ENCODE peak calls at places on chromosomes 1 and 21, in four cellular contexts. M is CD4-positive, alpha-beta T cell; K is BJ; L is fibroblast of mammary gland. Z is an unnamed sample.

GRCh38 chr1:14658642-14659041 is 60.2 kb downstream of the KAZN start:
- DNase-seq in M (no peak), K (no peak), L (no peak), Z (no peak)

GRCh38 chr1:227758366-227758765 is 23.1 kb downstream of the SNAP47 start:
- DNase-seq in K (no peak), M (no peak), L (no peak), Z (no peak)

GRCh38 chr1:164971391-164971790 is 385.1 kb downstream of the LMX1A start:
- DNase-seq in M (no peak), K (no peak), L (no peak), Z (no peak)

GRCh38 chr1:111406325-111406768 is 21.2 kb downstream of the OVGP1 start:
- DNase-seq in K (no peak), M (peak), L (peak), Z (no peak)

GRCh38 chr1:117967900-117968299 is 38.4 kb downstream of the WDR3 start:
- DNase-seq in M (no peak), L (peak), K (no peak), Z (no peak)

GRCh38 chr21:38148046-38148445 is 108.7 kb upstream of the KCNJ15 start:
- DNase-seq in M (no peak), K (no peak), L (no peak), Z (no peak)

GRCh38 chr1:165290143-165290542 is 66.4 kb downstream of the LMX1A start:
- DNase-seq in L (peak), M (no peak), K (no peak), Z (no peak)

GRCh38 chr1:17611991-17612390 is 72.5 kb downstream of the ARHGEF10L start:
- DNase-seq in M (no peak), L (peak), K (no peak), Z (no peak)

GRCh38 chr1:18324246-18324645 is 156.5 kb upstream of the KLHDC7A start:
- DNase-seq in M (no peak), L (no peak), K (no peak), Z (no peak)

GRCh38 chr1:112862753-112863426 is 93.1 kb downstream of the SLC16A1 start:
- DNase-seq in L (no peak), M (no peak), K (no peak), Z (no peak)

GRCh38 chr1:169546087-169546995 is 39.9 kb downstream of the F5 start:
- DNase-seq in M (peak), K (no peak), L (peak), Z (no peak)

GRCh38 chr1:147337040-147337439 is 94.6 kb downstream of the CHD1L start:
- DNase-seq in L (peak), M (no peak), K (no peak), Z (no peak)

GRCh38 chr1:156690673-156691032 is 13.4 kb upstream of the NES start:
- DNase-seq in L (no peak), K (no peak), M (no peak), Z (no peak)

GRCh38 chr1:119549719-119550141 is 42.7 kb downstream of the HSD3B1 start:
- DNase-seq in L (peak), K (no peak), M (no peak), Z (no peak)

GRCh38 chr1:244388961-244389360 is 62.7 kb downstream of the ADSS2 start:
- DNase-seq in L (no peak), K (no peak), M (no peak), Z (no peak)

GRCh38 chr1:16981269-16981849 is 939 bp upstream of the MFAP2 start:
- DNase-seq in K (peak), L (peak), M (no peak), Z (no peak)

GRCh38 chr1:28246427-28246832 is 10.5 kb downstream of the ATP5IF1 start:
- DNase-seq in K (no peak), M (no peak), L (peak), Z (no peak)

GRCh38 chr1:11563560-11564069 is 84.7 kb downstream of the DISP3 start:
- DNase-seq in M (no peak), L (no peak), K (no peak), Z (peak)

GRCh38 chr1:207453710-207454045 is 450 bp upstream of the CR2 start:
- DNase-seq in L (no peak), K (no peak), M (no peak), Z (no peak)

GRCh38 chr1:207458409-207458808 is 4.3 kb downstream of the CR2 start:
- DNase-seq in M (no peak), L (no peak), K (no peak), Z (no peak)

GRCh38 chr1:207459008-207459407 is 4.9 kb downstream of the CR2 start:
- DNase-seq in M (no peak), K (no peak), L (no peak), Z (no peak)

GRCh38 chr1:207455183-207455754 is 1.1 kb downstream of the CR2 start:
- DNase-seq in L (no peak), M (no peak), K (no peak), Z (no peak)

GRCh38 chr1:207454046-207454964 is at the start of gene CR2:
- DNase-seq in M (no peak), L (no peak), K (no peak), Z (peak)
- TF ChIP-seq CTCF in M (peak), L (no peak), K (no peak), Z (no peak)

GRCh38 chr1:23692308-23692871 is 784 bp downstream of the RPL11 start:
- DNase-seq in K (no peak), L (no peak), M (no peak), Z (no peak)
- TF ChIP-seq CTCF in K (no peak), L (no peak), M (no peak), Z (no peak)

GRCh38 chr1:211148371-211148770 is 14.4 kb upstream of the KCNH1 start:
- DNase-seq in L (no peak), M (no peak), K (no peak), Z (no peak)

GRCh38 chr1:211145944-211146343 is 12.0 kb upstream of the KCNH1 start:
- DNase-seq in K (no peak), L (no peak), M (no peak), Z (no peak)
- TF ChIP-seq CTCF in K (no peak), L (no peak), M (no peak), Z (no peak)

DNA sequence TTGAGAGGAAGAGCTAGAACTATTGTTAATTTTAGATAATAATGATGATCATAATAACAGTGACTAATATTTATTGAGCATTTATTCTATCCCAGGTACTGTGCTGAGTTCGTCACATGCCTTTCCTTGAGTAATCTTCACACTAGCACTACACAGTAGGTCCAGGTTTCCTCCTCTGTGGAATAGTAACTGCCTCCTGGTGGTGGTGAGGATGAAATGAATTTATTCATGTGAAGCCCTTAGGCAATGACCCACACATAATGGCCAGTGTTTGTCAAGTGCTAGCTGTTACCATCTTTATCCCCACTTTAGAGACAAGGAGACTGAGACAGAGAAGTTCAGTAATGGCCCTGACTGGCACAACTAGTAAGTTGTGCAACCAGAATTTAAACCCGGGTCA is 5.9 kb downstream of the NIPAL3 start:
- DNase-seq in K (no peak), L (no peak), M (no peak), Z (no peak)
- TF ChIP-seq CTCF in K (no peak), L (peak), M (no peak), Z (no peak)

DNA sequence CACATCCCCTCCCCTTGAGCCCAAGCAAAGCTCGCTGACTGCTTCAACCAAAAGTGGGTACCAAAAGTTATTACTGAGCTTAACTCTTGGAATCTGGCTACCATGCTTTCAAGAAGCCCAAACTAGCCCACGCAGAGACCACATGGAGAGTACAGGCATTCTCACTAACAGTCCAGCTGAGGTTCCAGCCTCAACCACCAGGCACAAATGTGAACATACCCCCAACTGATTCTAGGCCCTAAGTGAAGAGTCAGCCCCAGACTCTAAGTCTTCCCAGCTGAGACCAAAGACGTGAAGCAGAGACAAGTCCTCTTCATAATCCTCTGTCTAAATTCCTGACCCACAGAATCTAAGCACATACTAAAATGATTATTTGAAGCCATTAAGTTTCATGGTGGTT is 36.8 kb downstream of the EVI5 start:
- DNase-seq in K (no peak), M (no peak), L (no peak), Z (no peak)
- TF ChIP-seq CTCF in K (peak), M (no peak), L (no peak), Z (no peak)

GRCh38 chr1:31335007-31335406 is 37.9 kb downstream of the FABP3 start:
- DNase-seq in M (no peak), K (peak), L (peak), Z (no peak)
- TF ChIP-seq CTCF in M (peak), K (peak), L (peak), Z (no peak)

GRCh38 chr1:44100183-44100582 is 18.4 kb upstream of the KLF17 start:
- DNase-seq in K (no peak), M (no peak), L (no peak), Z (no peak)

GRCh38 chr1:44101356-44101755 is 17.3 kb upstream of the KLF17 start:
- DNase-seq in M (no peak), L (peak), K (no peak), Z (no peak)

GRCh38 chr1:44105810-44106209 is 12.8 kb upstream of the KLF17 start:
- DNase-seq in L (no peak), K (no peak), M (no peak), Z (no peak)

GRCh38 chr1:44108241-44108640 is 10.4 kb upstream of the KLF17 start:
- DNase-seq in M (no peak), K (peak), L (peak), Z (no peak)

DNA sequence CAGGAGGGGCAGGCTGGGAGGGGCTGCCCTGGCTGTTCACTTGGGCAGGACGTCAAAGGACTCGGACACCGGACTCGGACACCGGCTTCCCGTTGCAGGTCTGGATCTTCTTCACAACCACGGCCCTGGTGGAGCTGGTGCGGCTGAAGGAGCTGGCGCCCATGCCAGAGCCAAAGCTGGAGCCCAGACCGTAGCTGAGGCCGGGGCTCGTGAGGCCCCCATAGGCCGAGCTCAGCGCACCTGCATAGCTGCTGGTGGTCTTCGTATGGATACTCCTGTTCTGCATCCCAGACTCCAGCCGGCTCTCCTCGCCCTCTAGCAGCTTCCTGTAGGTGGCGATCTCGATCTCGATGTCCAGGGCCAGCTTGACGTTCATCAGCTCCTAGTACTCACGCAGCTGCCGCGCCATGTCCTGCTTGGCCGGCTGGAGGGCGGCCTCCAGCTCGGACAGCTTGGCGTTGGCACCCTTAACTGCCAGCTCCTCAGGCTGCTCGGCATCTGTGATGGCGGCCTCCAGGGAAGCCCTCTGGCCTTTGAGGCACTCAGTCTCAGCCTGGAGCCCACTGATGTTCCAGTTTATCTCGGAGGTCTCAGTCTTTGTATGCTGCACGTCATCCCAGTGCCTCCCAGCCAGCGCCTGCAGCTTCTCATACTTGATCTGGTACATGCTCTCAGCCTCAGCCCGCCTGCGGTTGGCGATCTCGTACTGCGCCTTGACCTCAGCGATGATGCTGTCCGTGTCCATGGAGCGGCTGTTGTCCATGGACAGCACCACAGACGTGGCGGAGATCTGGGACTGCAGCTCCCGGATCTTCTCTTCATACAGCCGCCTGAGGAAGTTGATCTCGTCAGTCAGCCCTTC is 15.1 kb upstream of the KLF17 start:
- DNase-seq in M (no peak), K (no peak), L (peak), Z (no peak)
- TF ChIP-seq CTCF in M (no peak), K (peak), L (peak), Z (no peak)

GRCh38 chr1:247448107-247448778 is 9.7 kb downstream of the OR2B11 start:
- DNase-seq in K (peak), L (peak), M (peak), Z (no peak)
- TF ChIP-seq CTCF in K (peak), L (peak), M (no peak), Z (no peak)

DNA sequence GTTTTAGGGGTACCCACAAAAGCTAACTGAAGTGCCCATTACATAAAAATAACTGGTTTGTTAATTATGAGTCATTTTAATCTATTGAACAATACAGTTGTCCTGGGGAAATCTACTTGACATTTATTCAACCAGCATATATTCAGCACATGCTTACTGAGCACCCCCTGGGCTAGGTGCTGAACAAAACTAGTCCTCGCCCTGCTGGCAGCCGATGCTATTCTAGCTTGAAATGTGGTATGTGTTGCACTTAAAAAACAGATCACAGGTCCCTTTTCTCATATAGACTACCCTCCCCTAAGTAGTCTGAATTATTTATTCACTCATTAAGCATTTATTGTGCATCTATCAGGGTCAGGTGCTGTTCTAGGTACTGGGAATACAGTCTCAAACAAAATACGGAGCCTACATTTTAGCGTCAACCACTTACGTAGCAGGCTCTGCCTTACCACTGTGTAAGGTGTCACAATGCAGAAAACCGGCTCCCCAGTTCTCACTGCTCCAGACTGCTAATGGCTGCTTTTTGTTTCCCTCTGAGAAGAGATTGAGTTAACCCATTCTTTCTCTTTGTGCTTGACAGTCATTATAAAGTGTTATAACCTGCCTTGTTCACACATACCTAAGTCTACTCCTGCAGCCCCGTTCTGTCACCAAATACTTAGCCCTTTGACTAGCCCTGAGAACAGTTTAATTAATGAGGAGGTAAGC is 57.1 kb downstream of the ADCY10 start:
- DNase-seq in M (no peak), K (no peak), L (no peak), Z (no peak)
- TF ChIP-seq CTCF in M (no peak), K (no peak), L (no peak), Z (no peak)

DNA sequence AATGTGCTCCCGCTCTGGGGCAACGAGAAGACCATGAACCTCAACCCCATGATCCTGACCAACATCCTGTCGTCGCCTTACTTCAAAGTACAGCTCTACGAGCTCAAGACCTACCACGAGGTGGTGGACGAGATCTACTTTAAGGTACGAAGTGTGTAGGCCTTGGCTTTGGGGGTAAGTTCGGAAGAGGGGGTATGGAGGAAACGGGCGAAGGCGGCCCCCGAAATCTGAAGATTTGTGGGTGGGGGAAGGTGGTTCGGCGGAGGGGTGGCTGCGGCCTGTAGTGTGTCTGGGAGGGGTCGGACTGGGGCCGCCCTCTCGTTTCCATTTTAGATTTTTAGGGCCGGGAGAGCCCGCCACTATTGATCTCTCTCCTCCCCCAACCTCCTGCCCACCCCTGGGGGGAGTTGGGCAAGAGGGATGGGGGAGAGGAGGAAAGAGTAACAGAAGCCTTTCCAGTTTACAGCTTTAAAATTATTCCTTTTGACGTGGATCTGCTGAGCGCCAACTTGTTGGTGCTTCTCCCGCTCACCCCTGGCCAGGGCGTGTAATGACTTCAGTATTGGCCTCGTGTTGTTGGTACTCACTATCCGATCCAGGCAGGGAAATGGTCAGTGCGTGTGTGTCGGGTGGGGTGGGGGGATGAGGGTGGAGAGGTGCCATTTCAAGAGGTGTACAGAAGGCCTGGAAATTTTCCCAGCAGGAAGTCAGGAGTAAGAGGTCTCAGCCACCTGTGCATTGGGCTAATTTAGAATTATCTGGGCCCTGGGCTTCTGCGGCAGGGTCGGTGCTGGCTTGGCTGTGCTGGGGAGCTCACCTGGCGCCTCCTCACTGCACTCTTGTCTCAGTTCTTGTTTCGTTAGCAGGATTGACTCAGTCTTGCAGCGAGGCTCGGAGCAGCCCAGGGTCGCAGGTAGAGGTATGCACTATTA is 880 bp downstream of the PRPF38B start:
- DNase-seq in K (no peak), L (peak), M (peak), Z (no peak)
- TF ChIP-seq CTCF in K (peak), L (peak), M (peak), Z (no peak)

Z was measured in mesothelial cell of epicardium.